ENCODE peak calls at places on chromosomes 3 and 15, in nine cellular contexts. Y is endothelial cell; S is CD8-positive, alpha-beta memory T cell; Q is T-helper 17 cell; A is thoracic aorta; Z is esophagus squamous epithelium; E is GM13977; T is fibroblast of the conjunctiva; D is NCI-H748 treated with DMSO at 0.1 percent for 48 hours. U is an unnamed sample.

GRCh38 chr3:83890763-83891135 is 1068.0 kb upstream of the CADM2 start:
- DNase-seq in Y (no peak), S (no peak), Q (no peak), A (no peak), Z (no peak), E (no peak), T (peak), D (no peak), U (no peak)

GRCh38 chr15:60124460-60125070 is 120.5 kb downstream of the FOXB1 start:
- DNase-seq in Y (no peak), S (no peak), Q (no peak), A (no peak), Z (no peak), E (no peak), T (no peak), D (no peak), U (no peak)

GRCh38 chr3:151452346-151452745 is 8.5 kb downstream of the IGSF10 start:
- DNase-seq in Y (no peak), S (no peak), Q (no peak), A (no peak), Z (no peak), E (no peak), T (no peak), D (no peak), U (no peak)

GRCh38 chr3:124084398-124084881 is 92.5 kb upstream of the ROPN1 start:
- DNase-seq in Y (no peak), S (no peak), Q (no peak), A (no peak), Z (no peak), E (no peak), T (peak), D (no peak), U (no peak)

GRCh38 chr3:4712109-4712508 is 219.0 kb downstream of the ITPR1 start:
- DNase-seq in Y (no peak), S (no peak), Q (no peak), A (no peak), Z (no peak), E (no peak), T (no peak), D (peak), U (no peak)

GRCh38 chr3:42300013-42300412 is 34.0 kb upstream of the CCK start:
- DNase-seq in Y (peak), S (no peak), Q (no peak), A (no peak), Z (no peak), E (no peak), T (peak), D (no peak), U (no peak)

GRCh38 chr3:101117981-101118380 is 124.8 kb upstream of the ABI3BP start:
- DNase-seq in Y (no peak), S (no peak), Q (no peak), A (no peak), Z (no peak), E (no peak), T (no peak), D (no peak), U (no peak)

GRCh38 chr15:66723826-66724731 is 22.0 kb downstream of the SMAD6 start:
- DNase-seq in Y (no peak), S (no peak), Q (no peak), A (no peak), Z (no peak), E (no peak), T (no peak), D (no peak), U (no peak)

GRCh38 chr3:30293621-30294240 is 312.7 kb upstream of the TGFBR2 start:
- DNase-seq in Y (no peak), S (no peak), Q (no peak), A (no peak), Z (no peak), E (no peak), T (no peak), D (no peak), U (no peak)

GRCh38 chr3:87135412-87135811 is 91.7 kb upstream of the CHMP2B start:
- DNase-seq in Y (no peak), S (no peak), Q (no peak), A (no peak), Z (no peak), E (no peak), T (no peak), D (no peak), U (no peak)

GRCh38 chr15:71940004-71940588 is 129.7 kb downstream of the NR2E3 start:
- DNase-seq in Y (no peak), S (no peak), Q (no peak), A (no peak), Z (no peak), E (no peak), T (no peak), D (no peak), U (no peak)

GRCh38 chr15:39202641-39203040 is 378.2 kb upstream of the THBS1 start:
- DNase-seq in Y (no peak), S (no peak), Q (no peak), A (no peak), Z (no peak), E (no peak), T (no peak), D (no peak), U (no peak)

GRCh38 chr15:41558400-41559238 is at the start of gene TYRO3:
- DNase-seq in Y (peak), S (peak), Q (peak), A (no peak), Z (no peak), E (peak), T (no peak), D (no peak), U (peak)

GRCh38 chr3:36484386-36484785 is 104.1 kb downstream of the STAC start:
- DNase-seq in Y (no peak), S (no peak), Q (no peak), A (no peak), Z (no peak), E (no peak), T (no peak), D (no peak), U (no peak)

GRCh38 chr3:196024968-196025367 is 56.9 kb downstream of the TFRC start:
- DNase-seq in Y (no peak), S (no peak), Q (no peak), A (no peak), Z (no peak), E (no peak), T (no peak), D (no peak), U (no peak)

GRCh38 chr3:9183811-9184463 is 65.5 kb downstream of the SRGAP3 start:
- DNase-seq in Y (no peak), S (no peak), Q (no peak), A (no peak), Z (no peak), E (no peak), T (no peak), D (no peak), U (no peak)

GRCh38 chr15:73325191-73325980 is 43.4 kb downstream of the HCN4 start:
- DNase-seq in Y (peak), S (no peak), Q (no peak), A (no peak), Z (no peak), E (peak), T (no peak), D (no peak), U (no peak)

GRCh38 chr15:90895571-90896117 is 7.5 kb upstream of the MAN2A2 start:
- DNase-seq in Y (no peak), S (no peak), Q (no peak), A (no peak), Z (no peak), E (no peak), T (no peak), D (no peak), U (no peak)

GRCh38 chr3:161567962-161568361 is 71.4 kb downstream of the OTOL1 start:
- DNase-seq in Y (no peak), S (no peak), Q (no peak), A (no peak), Z (no peak), E (no peak), T (peak), D (no peak), U (no peak)

GRCh38 chr15:91491131-91491950 is 362.2 kb upstream of the SLCO3A1 start:
- DNase-seq in Y (no peak), S (peak), Q (no peak), A (no peak), Z (no peak), E (no peak), T (no peak), D (no peak), U (no peak)